ENCODE peak calls at places on chromosome 21, in four cellular contexts. One of them, this sample, is unnamed.

GRCh38 chr21:14751011-14751410 is 204.9 kb upstream of the SAMSN1 start:
- DNase-seq in left ventricle myocardium inferior: no peak
- DNase-seq in MM.1S: no peak
- DNase-seq in Peyer's patch: no peak
- DNase-seq in this sample: no peak

GRCh38 chr21:43024737-43025136 is 50.4 kb downstream of the PKNOX1 start:
- DNase-seq in left ventricle myocardium inferior: no peak
- DNase-seq in MM.1S: no peak
- DNase-seq in Peyer's patch: no peak
- DNase-seq in this sample: no peak

GRCh38 chr21:42220138-42220701 is 1.3 kb downstream of the ABCG1 start:
- DNase-seq in left ventricle myocardium inferior: peak
- DNase-seq in MM.1S: peak
- DNase-seq in Peyer's patch: peak
- DNase-seq in this sample: no peak

GRCh38 chr21:31900121-31900895 is 27.5 kb downstream of the HUNK start:
- DNase-seq in left ventricle myocardium inferior: no peak
- DNase-seq in MM.1S: no peak
- DNase-seq in Peyer's patch: peak
- DNase-seq in this sample: no peak

GRCh38 chr21:14306143-14306907 is 76.6 kb downstream of the HSPA13 start:
- DNase-seq in left ventricle myocardium inferior: no peak
- DNase-seq in MM.1S: peak
- DNase-seq in Peyer's patch: no peak
- DNase-seq in this sample: no peak

GRCh38 chr21:37503848-37504467 is 137.4 kb downstream of the DYRK1A start:
- DNase-seq in left ventricle myocardium inferior: no peak
- DNase-seq in MM.1S: no peak
- DNase-seq in Peyer's patch: no peak
- DNase-seq in this sample: peak

GRCh38 chr21:42238185-42238934 is 19.4 kb downstream of the ABCG1 start:
- DNase-seq in left ventricle myocardium inferior: peak
- DNase-seq in MM.1S: no peak
- DNase-seq in Peyer's patch: no peak
- DNase-seq in this sample: no peak

GRCh38 chr21:42351626-42352432 is 1.0 kb upstream of the TFF2 start:
- DNase-seq in left ventricle myocardium inferior: no peak
- DNase-seq in MM.1S: no peak
- DNase-seq in Peyer's patch: peak
- DNase-seq in this sample: no peak

GRCh38 chr21:41369915-41370839 is 8.3 kb downstream of the MX2 start:
- DNase-seq in left ventricle myocardium inferior: peak
- DNase-seq in MM.1S: no peak
- DNase-seq in Peyer's patch: peak
- DNase-seq in this sample: no peak

DNA sequence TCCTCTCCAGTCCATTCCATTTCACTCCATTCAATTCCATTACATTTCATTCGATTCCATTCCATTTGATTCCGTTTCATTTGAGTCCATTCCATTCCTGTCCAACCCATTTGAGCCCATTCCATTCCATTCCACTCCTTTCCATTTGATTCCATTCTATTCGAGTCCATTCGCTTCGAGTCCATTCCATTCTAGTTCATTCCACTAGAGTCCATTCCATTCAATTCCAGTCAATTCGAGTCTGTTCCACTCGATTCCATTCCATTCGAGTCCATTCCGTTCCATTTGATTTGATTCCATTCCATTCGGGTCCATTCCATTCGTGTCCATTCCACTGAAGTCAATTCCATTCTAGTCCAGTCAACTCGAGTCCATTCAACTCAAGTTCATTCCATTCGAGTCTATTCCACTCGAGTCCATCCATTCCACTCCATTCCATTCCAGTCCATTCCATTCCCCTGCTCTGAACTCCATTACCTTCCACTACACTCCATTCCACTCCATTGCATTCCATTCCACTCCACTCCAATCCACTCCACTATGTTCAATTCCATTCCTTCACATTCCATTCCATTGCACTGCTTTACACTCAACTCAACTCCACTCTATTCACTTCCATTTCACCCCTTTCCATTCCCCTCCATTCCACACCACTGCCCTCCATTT is 2569.4 kb upstream of the TPTE start:
- DNase-seq in left ventricle myocardium inferior: no peak
- DNase-seq in MM.1S: no peak
- DNase-seq in Peyer's patch: no peak
- DNase-seq in this sample: no peak
- H3K4me3 ChIP-seq in left ventricle myocardium inferior: no peak
- H3K4me3 ChIP-seq in MM.1S: no peak
- H3K4me3 ChIP-seq in Peyer's patch: no peak
- H3K4me3 ChIP-seq in this sample: no peak

GRCh38 chr21:45295576-45296365 is 8.1 kb upstream of the POFUT2 start:
- DNase-seq in left ventricle myocardium inferior: peak
- DNase-seq in MM.1S: no peak
- DNase-seq in Peyer's patch: no peak
- DNase-seq in this sample: peak

GRCh38 chr21:45297869-45298268 is 10.2 kb upstream of the POFUT2 start:
- DNase-seq in left ventricle myocardium inferior: no peak
- DNase-seq in MM.1S: no peak
- DNase-seq in Peyer's patch: no peak
- DNase-seq in this sample: no peak

GRCh38 chr21:45299026-45299863 is 11.6 kb upstream of the POFUT2 start:
- DNase-seq in left ventricle myocardium inferior: peak
- DNase-seq in MM.1S: no peak
- DNase-seq in Peyer's patch: peak
- DNase-seq in this sample: no peak

GRCh38 chr21:45296638-45297037 is 8.9 kb upstream of the POFUT2 start:
- DNase-seq in left ventricle myocardium inferior: peak
- DNase-seq in MM.1S: no peak
- DNase-seq in Peyer's patch: no peak
- DNase-seq in this sample: no peak

GRCh38 chr21:45297329-45297728 is 9.6 kb upstream of the POFUT2 start:
- DNase-seq in left ventricle myocardium inferior: peak
- DNase-seq in MM.1S: no peak
- DNase-seq in Peyer's patch: no peak
- DNase-seq in this sample: no peak
- H3K4me3 ChIP-seq in left ventricle myocardium inferior: no peak
- H3K4me3 ChIP-seq in MM.1S: no peak
- H3K4me3 ChIP-seq in Peyer's patch: no peak
- H3K4me3 ChIP-seq in this sample: no peak

GRCh38 chr21:36070999-36071398 is 1.2 kb downstream of the CBR1 start:
- DNase-seq in left ventricle myocardium inferior: no peak
- DNase-seq in MM.1S: no peak
- DNase-seq in Peyer's patch: peak
- DNase-seq in this sample: no peak
- H3K4me3 ChIP-seq in left ventricle myocardium inferior: peak
- H3K4me3 ChIP-seq in MM.1S: no peak
- H3K4me3 ChIP-seq in Peyer's patch: peak
- H3K4me3 ChIP-seq in this sample: peak

GRCh38 chr21:35528109-35529042 is 479.3 kb upstream of the RUNX1 start:
- DNase-seq in left ventricle myocardium inferior: peak
- DNase-seq in MM.1S: no peak
- DNase-seq in Peyer's patch: peak
- DNase-seq in this sample: no peak

GRCh38 chr21:35530726-35531125 is 481.6 kb upstream of the RUNX1 start:
- DNase-seq in left ventricle myocardium inferior: no peak
- DNase-seq in MM.1S: no peak
- DNase-seq in Peyer's patch: no peak
- DNase-seq in this sample: no peak

GRCh38 chr21:35525443-35525842 is 476.3 kb upstream of the RUNX1 start:
- DNase-seq in left ventricle myocardium inferior: no peak
- DNase-seq in MM.1S: no peak
- DNase-seq in Peyer's patch: no peak
- DNase-seq in this sample: no peak

GRCh38 chr21:35527358-35527757 is 478.3 kb upstream of the RUNX1 start:
- DNase-seq in left ventricle myocardium inferior: no peak
- DNase-seq in MM.1S: no peak
- DNase-seq in Peyer's patch: no peak
- DNase-seq in this sample: no peak

DNA sequence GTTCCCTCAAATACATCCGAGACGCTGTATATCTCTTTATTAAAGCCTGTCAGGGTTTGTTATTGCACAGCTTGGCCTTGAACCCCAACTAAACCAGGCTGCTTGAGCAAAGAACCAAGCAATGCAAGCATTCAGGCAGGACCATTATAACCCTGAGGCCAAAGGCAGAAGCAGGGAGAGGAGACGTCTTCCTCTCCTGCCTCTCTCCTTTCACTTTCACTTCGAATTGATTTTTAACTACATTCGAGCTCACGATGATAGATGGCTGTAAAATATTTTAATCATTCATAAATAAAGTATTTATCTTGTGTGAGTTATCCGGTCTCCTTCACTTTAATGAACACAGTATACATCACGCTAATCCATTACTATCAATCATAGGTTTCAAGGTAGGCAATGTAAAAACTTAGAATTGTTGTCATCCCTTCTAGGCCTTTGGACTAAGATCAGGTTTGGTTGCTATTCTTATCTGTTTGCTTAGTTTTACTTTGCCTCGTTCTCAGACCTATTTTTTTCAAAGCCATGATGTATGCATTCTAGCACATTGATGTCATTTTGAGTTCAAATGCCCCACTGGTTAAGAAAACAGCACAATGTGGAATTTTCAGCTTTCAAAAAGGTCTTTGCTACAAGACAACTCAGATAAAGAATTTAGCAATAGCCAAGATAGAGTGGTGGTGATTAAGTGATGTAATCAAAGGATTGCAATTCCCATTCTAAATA is 480.2 kb upstream of the RUNX1 start:
- DNase-seq in left ventricle myocardium inferior: no peak
- DNase-seq in MM.1S: peak
- DNase-seq in Peyer's patch: no peak
- DNase-seq in this sample: no peak
- H3K4me3 ChIP-seq in left ventricle myocardium inferior: peak
- H3K4me3 ChIP-seq in MM.1S: peak
- H3K4me3 ChIP-seq in Peyer's patch: peak
- H3K4me3 ChIP-seq in this sample: no peak